ENCODE peak calls at places on chromosomes 13 and 19, in five cellular contexts. W is HCT116, D is mesendoderm, J is fibroblast of lung, I is keratinocyte. X is an unnamed sample. For H3K36me3, the result is how much of the 10 kb centered on the place peaks cover.

GRCh38 chr19:46617566-46618079 is 7.3 kb downstream of the PTGIR start:
- DNase-seq in I (no peak), J (no peak), D (no peak), W (no peak), X (no peak)

GRCh38 chr13:79775830-79776229 is 294.9 kb downstream of the NDFIP2 start:
- DNase-seq in J (peak), W (peak), D (peak), I (no peak), X (peak)

GRCh38 chr13:80134360-80134759 is 206.6 kb downstream of the SPRY2 start:
- DNase-seq in I (no peak), D (peak), W (no peak), J (no peak), X (no peak)

GRCh38 chr19:32708457-32708856 is 11.1 kb upstream of the TDRD12 start:
- DNase-seq in J (no peak), I (no peak), W (no peak), D (no peak), X (no peak)

GRCh38 chr13:100549316-100549715 is 39.3 kb downstream of the GGACT start:
- DNase-seq in W (no peak), D (no peak), I (no peak), J (no peak), X (no peak)

GRCh38 chr13:113914333-113915011 is 50.6 kb upstream of the GAS6 start:
- DNase-seq in J (no peak), W (no peak), D (no peak), I (no peak), X (no peak)

GRCh38 chr19:17931532-17932191 is 1.2 kb upstream of the CCDC124 start:
- DNase-seq in J (peak), W (no peak), D (peak), I (no peak), X (no peak)

GRCh38 chr13:21967871-21968270 is 297.0 kb downstream of the FGF9 start:
- DNase-seq in I (no peak), W (no peak), D (no peak), J (no peak), X (no peak)

GRCh38 chr13:75073791-75074190 is 408.2 kb downstream of the TBC1D4 start:
- DNase-seq in W (no peak), J (no peak), D (no peak), I (no peak), X (no peak)

GRCh38 chr13:106490177-106490576 is 45.3 kb downstream of the EFNB2 start:
- DNase-seq in D (no peak), I (no peak), W (no peak), J (no peak), X (no peak)

GRCh38 chr13:93620366-93620765 is 393.8 kb downstream of the GPC6 start:
- DNase-seq in I (no peak), J (peak), W (no peak), D (no peak), X (no peak)

GRCh38 chr13:51785592-51786424 is 18.2 kb downstream of the DHRS12 start:
- DNase-seq in I (no peak), W (no peak), J (peak), D (peak), X (no peak)

GRCh38 chr13:113962386-113962785 is 11.5 kb downstream of the C13orf46 start:
- DNase-seq in W (no peak), D (no peak), J (no peak), I (no peak), X (no peak)

GRCh38 chr19:40035996-40036395 is 20.0 kb downstream of the ZNF780B start:
- DNase-seq in D (peak), W (no peak), J (peak), I (no peak), X (no peak)

GRCh38 chr19:32674959-32675719 is at the start of gene ANKRD27:
- DNase-seq in I (peak), D (peak), J (peak), W (peak), X (peak)

GRCh38 chr19:38657633-38658222 is 10.3 kb downstream of the ACTN4 start:
- DNase-seq in J (peak), W (peak), D (peak), I (peak), X (peak)

GRCh38 chr13:95982144-95982543 is 71.1 kb downstream of the UGGT2 start:
- DNase-seq in W (no peak), D (no peak), I (no peak), J (no peak), X (no peak)

GRCh38 chr19:17790059-17790780 is 4.7 kb upstream of the B3GNT3 start:
- DNase-seq in D (no peak), I (no peak), J (no peak), W (peak), X (peak)

GRCh38 chr13:94656766-94657165 is 55.1 kb downstream of the GPR180 start:
- DNase-seq in W (no peak), J (peak), D (peak), I (peak), X (peak)

GRCh38 chr13:99981115-99982020 is at the start of gene ZIC2:
- DNase-seq in J (peak), W (peak), D (peak), I (no peak), X (peak)

GRCh38 chr13:113930711-113931637 is 42.9 kb downstream of the C13orf46 start:
- DNase-seq in J (no peak), D (no peak), W (no peak), I (no peak), X (no peak)

GRCh38 chr13:40377783-40378182 is 288.7 kb downstream of the FOXO1 start:
- DNase-seq in D (no peak), W (no peak), J (peak), I (no peak), X (no peak)

GRCh38 chr19:13212759-13213330 is 62.6 kb downstream of the IER2 start:
- DNase-seq in J (peak), I (peak), D (peak), W (peak), X (peak)

GRCh38 chr19:45809643-45810159 is 5.4 kb downstream of the RSPH6A start:
- DNase-seq in W (no peak), D (peak), I (no peak), J (peak), X (peak)

GRCh38 chr13:25292301-25292700 is 5.0 kb upstream of the MTMR6 start:
- DNase-seq in W (no peak), J (peak), I (no peak), D (peak), X (no peak)

GRCh38 chr13:41645313-41645712 is 188.0 kb downstream of the RGCC start:
- DNase-seq in D (no peak), I (no peak), J (peak), W (no peak), X (peak)

GRCh38 chr19:38412961-38413360 is 10.1 kb downstream of the FAM98C start:
- DNase-seq in I (no peak), J (no peak), D (no peak), W (no peak), X (no peak)

GRCh38 chr19:49331616-49332055 is 3.6 kb upstream of the CD37 start:
- DNase-seq in D (peak), J (peak), I (no peak), W (peak), X (no peak)

GRCh38 chr19:58558623-58559274 is 338 bp upstream of the UBE2M start:
- DNase-seq in J (peak), D (peak), I (peak), W (peak), X (no peak)

GRCh38 chr13:52738719-52739467 is 727 bp downstream of the CNMD start:
- DNase-seq in J (no peak), W (no peak), D (peak), I (no peak), X (no peak)

GRCh38 chr13:50593228-50593627 is 250.3 kb downstream of the DLEU7 start:
- DNase-seq in W (no peak), J (peak), I (no peak), D (no peak), X (no peak)

GRCh38 chr19:42092350-42092749 is 16.4 kb downstream of the ZNF574 start:
- DNase-seq in D (peak), W (no peak), J (no peak), I (no peak), X (peak)

GRCh38 chr13:86510792-86511191 is 711.6 kb upstream of the SLITRK6 start:
- DNase-seq in J (no peak), W (no peak), D (peak), I (no peak), X (no peak)

DNA sequence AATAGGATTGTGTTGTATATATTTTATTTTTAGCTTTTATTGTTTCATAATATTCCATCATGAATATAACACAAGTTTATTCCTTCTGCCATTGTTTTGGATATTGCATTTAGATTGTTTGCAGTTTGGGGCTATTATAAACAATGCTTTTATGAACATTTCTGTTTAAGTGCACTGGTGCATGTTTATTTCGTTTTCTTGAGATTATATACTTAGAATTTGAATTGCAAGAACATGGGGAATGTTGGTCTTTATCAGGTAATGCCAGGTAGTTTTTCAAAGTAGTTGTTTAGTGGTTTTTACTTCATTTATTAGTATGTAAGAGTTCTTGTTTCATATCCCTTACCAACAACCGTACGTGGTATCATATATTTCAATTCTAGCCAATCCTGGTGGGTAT is 4.3 kb downstream of the LSM14A start:
- DNase-seq in W (no peak), I (no peak), J (no peak), D (no peak), X (no peak)
- H3K4me2 ChIP-seq in W (no peak), I (peak), J (peak), D (no peak), X (peak)

GRCh38 chr19:30692517-30692870 is 320.3 kb downstream of the ZNF536 start:
- DNase-seq in I (no peak), W (no peak), J (no peak), D (no peak), X (no peak)
- H3K4me3 ChIP-seq in I (no peak), W (no peak), J (peak), D (no peak), X (no peak)

GRCh38 chr19:19304186-19304975 is 15.9 kb downstream of the SUGP1 start:
- DNase-seq in D (no peak), I (no peak), W (no peak), J (no peak), X (no peak)

GRCh38 chr19:19305066-19305465 is 15.2 kb downstream of the SUGP1 start:
- DNase-seq in J (no peak), I (no peak), W (no peak), D (no peak), X (no peak)

GRCh38 chr19:19305696-19306095 is 14.6 kb downstream of the SUGP1 start:
- DNase-seq in I (no peak), D (no peak), J (no peak), W (no peak), X (no peak)

GRCh38 chr19:19306191-19306590 is 14.1 kb downstream of the SUGP1 start:
- DNase-seq in D (no peak), I (no peak), W (no peak), J (no peak), X (no peak)

DNA sequence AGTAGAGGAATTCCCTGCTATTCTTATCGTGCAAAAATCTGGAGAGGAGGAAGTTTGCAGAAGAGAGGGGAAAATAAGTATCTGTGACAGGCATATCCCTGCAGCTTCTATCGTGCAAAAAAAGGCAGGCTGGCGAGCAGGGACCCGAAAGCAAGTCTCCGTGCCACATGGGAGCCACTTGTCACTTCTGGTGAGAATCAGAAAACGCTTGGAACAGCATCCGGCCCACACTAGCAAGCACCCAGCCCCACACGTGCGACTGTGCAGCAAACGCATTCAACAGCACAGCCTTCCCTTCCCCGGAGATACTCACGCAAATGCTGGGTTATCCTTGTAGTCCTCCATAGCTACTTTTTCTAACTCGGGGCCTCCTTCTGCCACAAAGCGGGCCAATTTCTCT is 16.9 kb downstream of the SUGP1 start:
- DNase-seq in W (no peak), D (no peak), I (no peak), J (no peak), X (no peak)
- H3K36me3 ChIP-seq in W (under half), D (under half), I (half or more), J (under half), X (under half)

DNA sequence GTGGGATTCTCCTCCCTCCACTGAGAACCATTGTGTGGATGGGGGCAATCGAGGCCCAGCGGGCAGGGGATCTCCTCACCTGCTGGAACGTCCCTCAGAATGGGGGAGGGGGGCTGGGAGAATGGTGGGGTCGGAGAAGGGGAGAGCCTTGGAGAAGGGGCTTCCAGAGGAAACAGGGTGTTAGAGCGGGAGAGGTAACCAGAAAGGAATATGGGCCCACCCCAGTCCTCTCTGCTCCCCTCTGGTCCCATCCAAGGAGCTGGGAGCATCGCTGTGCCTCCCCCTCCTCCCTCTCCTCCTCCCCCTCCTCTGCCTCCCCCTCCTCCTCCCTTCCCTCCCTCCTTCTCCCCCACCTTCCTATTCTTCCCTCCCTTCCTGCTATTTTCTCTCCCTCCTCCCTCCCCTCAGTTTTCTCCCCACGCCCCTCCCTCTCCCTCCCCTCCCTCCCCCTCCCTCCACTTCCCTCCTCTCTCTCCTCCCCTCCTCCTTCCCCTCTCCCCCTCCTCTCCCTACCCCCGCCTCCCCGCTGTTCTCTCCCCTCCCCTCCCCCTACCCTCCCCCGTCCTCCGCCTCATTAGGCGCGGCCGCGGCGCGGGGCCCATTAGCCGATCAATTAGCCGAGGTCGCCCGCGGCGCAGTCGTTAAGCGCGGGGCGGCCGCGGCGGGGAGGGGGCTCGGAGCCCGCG is 15.5 kb downstream of the TLE5 start:
- DNase-seq in I (no peak), W (no peak), J (no peak), D (peak), X (no peak)
- H3K4me2 ChIP-seq in I (no peak), W (peak), J (no peak), D (no peak), X (no peak)

GRCh38 chr19:1747285-1748114 is 5.8 kb upstream of the ONECUT3 start:
- DNase-seq in J (peak), D (peak), I (peak), W (peak), X (peak)
- H3K4me3 ChIP-seq in J (no peak), D (no peak), I (no peak), W (peak), X (peak)

GRCh38 chr19:4114181-4114580 is 9.7 kb downstream of the MAP2K2 start:
- DNase-seq in W (no peak), J (no peak), I (no peak), D (no peak), X (no peak)

GRCh38 chr19:4113398-4114088 is 10.4 kb downstream of the MAP2K2 start:
- DNase-seq in J (no peak), I (no peak), W (no peak), D (no peak), X (no peak)

GRCh38 chr19:4112367-4112766 is 11.6 kb downstream of the MAP2K2 start:
- DNase-seq in W (no peak), J (no peak), D (no peak), I (no peak), X (no peak)

GRCh38 chr19:4108767-4109625 is 14.9 kb downstream of the MAP2K2 start:
- DNase-seq in D (no peak), W (no peak), J (no peak), I (no peak), X (no peak)

GRCh38 chr19:4109626-4109945 is 14.3 kb downstream of the MAP2K2 start:
- DNase-seq in W (no peak), D (no peak), J (no peak), I (no peak), X (no peak)
- H3K36me3 ChIP-seq in W (under half), D (under half), J (under half), I (half or more), X (under half)

GRCh38 chr13:44229371-44230030 is 144.1 kb upstream of the SERP2 start:
- DNase-seq in I (no peak), D (no peak), J (no peak), W (no peak), X (no peak)
- H3K4me2 ChIP-seq in I (no peak), D (no peak), J (no peak), W (no peak), X (no peak)

DNA sequence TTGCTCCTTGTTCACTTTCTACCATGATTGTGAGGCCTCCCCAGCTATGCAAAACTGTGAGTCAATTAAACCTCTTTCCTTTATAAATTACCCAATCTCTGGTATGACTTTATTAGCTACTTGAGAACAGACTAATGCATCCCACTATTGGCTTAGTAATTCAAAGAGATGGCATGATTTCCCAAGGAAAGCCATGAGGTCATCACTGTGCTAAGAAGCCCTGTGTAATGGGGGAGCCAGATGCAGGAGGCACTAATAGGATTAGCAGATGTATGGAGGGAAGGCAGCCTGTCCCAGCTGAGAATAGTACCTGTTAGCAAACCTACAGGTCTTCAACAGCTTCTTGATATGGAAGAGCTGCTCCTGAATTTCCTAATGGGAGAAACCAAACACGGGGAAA is 38.1 kb downstream of the RUBCNL start:
- DNase-seq in J (no peak), I (no peak), W (no peak), D (no peak), X (no peak)
- H3K4me3 ChIP-seq in J (no peak), I (no peak), W (no peak), D (no peak), X (no peak)

X was measured in PC-9.